ENCODE peak calls at places on chromosome 11, in seven cellular contexts. V, J, U, N, P, Q and W are unnamed samples.

GRCh38 chr11:76901144-76901543 is 40.4 kb downstream of the ACER3 start:
- DNase-seq in U (no peak), Q (no peak), N (no peak), P (no peak), V (no peak), J (no peak), W (no peak)

GRCh38 chr11:7307836-7308235 is 56.1 kb downstream of the SYT9 start:
- DNase-seq in P (no peak), Q (no peak), J (no peak), N (no peak), V (no peak), U (no peak), W (no peak)

GRCh38 chr11:131867457-131868257 is 497.2 kb downstream of the NTM start:
- DNase-seq in U (no peak), Q (peak; percentile 92), J (peak; percentile 53), P (peak; percentile 34), N (peak; percentile 55), V (peak; percentile 72), W (peak; percentile 84)

GRCh38 chr11:116870054-116870453 is 32.6 kb upstream of the APOA1 start:
- DNase-seq in Q (no peak), J (no peak), N (no peak), U (no peak), V (no peak), P (no peak), W (no peak)

GRCh38 chr11:5620606-5621521 is 3.9 kb upstream of the TRIM34 start:
- DNase-seq in V (no peak), U (peak; percentile 80), P (no peak), J (no peak), Q (no peak), N (no peak), W (no peak)

GRCh38 chr11:12232819-12233601 is 122.6 kb downstream of the MICAL2 start:
- DNase-seq in P (no peak), Q (no peak), N (no peak), J (no peak), U (peak; percentile 32), V (no peak), W (no peak)

GRCh38 chr11:30143098-30143705 is 87.6 kb upstream of the FSHB start:
- DNase-seq in P (peak; percentile 54), Q (peak; percentile 54), U (peak; percentile 4), J (no peak), N (no peak), V (no peak), W (no peak)

GRCh38 chr11:79026803-79027445 is 413.9 kb downstream of the TENM4 start:
- DNase-seq in V (no peak), P (peak; percentile 77), Q (no peak), U (no peak), J (no peak), N (no peak), W (no peak)

GRCh38 chr11:44755553-44756505 is 29.1 kb downstream of the TSPAN18 start:
- DNase-seq in U (no peak), V (peak; percentile 37), P (no peak), N (peak; percentile 72), J (no peak), Q (no peak), W (no peak)
- H3K4me1 ChIP-seq in U (peaks cover 8% of the 10 kb centered on the region), V (no peaks in the 10 kb centered on the region), P (no peaks in the 10 kb centered on the region), N (peaks cover 20% of the 10 kb centered on the region), J (peaks cover 4% of the 10 kb centered on the region), Q (peaks cover 7% of the 10 kb centered on the region), W (peaks cover 59% of the 10 kb centered on the region)

GRCh38 chr11:63870351-63871197 is 31.7 kb downstream of the MARK2 start:
- DNase-seq in P (no peak), U (no peak), V (no peak), Q (no peak), N (no peak), J (no peak), W (no peak)
- H3K27ac ChIP-seq in P (peak overlapping the region; percentile 38), U (no peak overlapping the region), V (peak overlapping the region; percentile 57), Q (no peak overlapping the region), N (peak overlapping the region; percentile 26), J (peak overlapping the region; percentile 2), W (peak overlapping the region; percentile 43)

GRCh38 chr11:28696591-28696990 is 588.4 kb downstream of the METTL15 start:
- DNase-seq in P (no peak), J (no peak), N (no peak), U (no peak), Q (no peak), V (no peak), W (no peak)

GRCh38 chr11:28702450-28702790 is 594.2 kb downstream of the METTL15 start:
- DNase-seq in N (no peak), U (peak; percentile 4), P (no peak), V (no peak), J (no peak), Q (no peak), W (no peak)

GRCh38 chr11:28701760-28702449 is 593.7 kb downstream of the METTL15 start:
- DNase-seq in V (peak; percentile 46), N (no peak), Q (no peak), P (no peak), J (no peak), U (peak; percentile 71), W (no peak)

GRCh38 chr11:28699701-28700100 is 591.5 kb downstream of the METTL15 start:
- DNase-seq in N (no peak), P (no peak), U (no peak), Q (no peak), V (no peak), J (no peak), W (no peak)

GRCh38 chr11:28697920-28698827 is 590.0 kb downstream of the METTL15 start:
- DNase-seq in J (peak; percentile 28), Q (peak; percentile 93), P (peak; percentile 34), V (peak; percentile 59), U (peak; percentile 10), N (peak; percentile 13), W (peak; percentile 21)
- TF ChIP-seq CTCF in J (peak; percentile 64), Q (peak; percentile 91), P (peak; percentile 80), V (peak; percentile 10), U (peak; percentile 58), N (peak; percentile 35), W (peak; percentile 58)

DNA sequence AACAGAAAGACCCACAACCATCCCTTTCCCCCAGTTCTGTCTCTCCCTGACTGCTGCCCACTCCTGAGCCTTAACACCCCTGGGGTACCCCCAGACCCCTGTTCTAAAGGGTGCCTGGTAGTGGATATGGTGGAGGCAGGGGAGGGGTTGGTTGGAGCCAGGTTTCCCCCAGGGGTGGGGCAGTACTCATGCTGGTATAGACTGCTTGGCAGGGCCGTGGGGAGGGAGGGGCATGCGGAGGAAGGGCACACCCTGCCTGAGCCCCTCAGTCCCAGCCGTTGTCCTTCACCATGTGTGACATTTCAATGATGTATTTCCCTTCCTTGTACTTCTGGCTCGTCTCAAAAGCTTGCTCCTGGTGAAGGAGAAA is 4.0 kb downstream of the YPEL4 start:
- DNase-seq in J (no peak), N (no peak), V (no peak), P (no peak), U (no peak), Q (peak; percentile 55), W (no peak)
- H3K4me1 ChIP-seq in J (peaks cover 8% of the 10 kb centered on the region), N (peaks cover 35% of the 10 kb centered on the region), V (peaks cover 6% of the 10 kb centered on the region), P (peaks cover 20% of the 10 kb centered on the region), U (peaks cover 29% of the 10 kb centered on the region), Q (peaks cover 41% of the 10 kb centered on the region), W (peaks cover 62% of the 10 kb centered on the region)

DNA sequence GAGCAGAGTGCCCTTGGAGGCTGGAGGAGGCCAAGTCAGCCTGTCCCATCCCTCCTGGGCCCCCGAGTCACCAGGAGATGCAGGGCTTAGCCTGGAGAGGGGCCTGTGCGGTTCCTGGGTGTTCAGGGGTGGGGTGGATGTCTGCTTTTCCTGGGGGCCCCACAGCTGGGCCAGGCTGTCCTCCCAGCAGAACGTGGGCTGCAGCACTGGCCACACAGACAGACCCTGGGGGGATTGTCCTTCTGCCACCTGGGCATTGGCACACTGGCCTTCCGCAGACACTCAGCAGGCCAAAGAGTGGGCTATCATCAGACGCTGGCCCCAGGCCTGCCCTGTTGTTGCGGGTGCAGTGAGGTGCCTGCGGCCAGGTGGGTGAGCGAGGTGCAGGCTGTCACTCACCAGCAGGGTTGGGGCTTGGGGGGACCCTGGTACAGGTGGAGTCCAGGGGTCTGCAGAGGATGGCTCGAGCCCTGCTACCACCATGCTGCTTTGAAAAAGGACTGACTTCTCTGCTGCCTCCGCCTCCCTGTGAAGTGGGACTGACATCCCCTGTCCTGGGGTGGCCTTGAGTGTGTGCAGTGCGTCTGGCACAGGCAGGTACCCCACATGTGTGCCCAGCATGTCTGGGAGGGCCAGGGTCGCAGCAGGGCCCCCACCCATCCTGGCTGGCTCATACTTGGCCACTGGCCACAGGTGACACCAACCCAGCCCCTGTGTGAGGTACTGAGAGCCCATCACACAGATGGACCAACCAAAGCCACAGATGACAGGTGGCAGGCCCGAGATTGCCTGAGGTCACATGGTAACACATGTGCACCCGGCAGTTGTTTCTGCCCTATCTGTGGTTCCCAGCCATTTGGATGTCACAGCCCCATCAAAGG is 39.0 kb upstream of the KCNQ1OT1 start:
- DNase-seq in N (no peak), U (no peak), V (no peak), Q (no peak), P (no peak), J (no peak), W (no peak)
- H3K27ac ChIP-seq in N (no peak overlapping the region), U (no peak overlapping the region), V (no peak overlapping the region), Q (no peak overlapping the region), P (no peak overlapping the region), J (no peak overlapping the region), W (peak overlapping the region; percentile 66)

GRCh38 chr11:978781-979180 is 53.1 kb downstream of the AP2A2 start:
- DNase-seq in N (no peak), Q (no peak), P (no peak), J (no peak), U (no peak), V (no peak), W (no peak)

GRCh38 chr11:973237-973636 is 47.6 kb downstream of the AP2A2 start:
- DNase-seq in P (no peak), Q (no peak), J (no peak), N (no peak), U (no peak), V (no peak), W (no peak)

GRCh38 chr11:976431-977160 is 50.9 kb downstream of the AP2A2 start:
- DNase-seq in Q (no peak), N (no peak), V (no peak), J (no peak), U (no peak), P (no peak), W (no peak)

GRCh38 chr11:978073-978720 is 52.5 kb downstream of the AP2A2 start:
- DNase-seq in U (no peak), J (no peak), Q (no peak), V (no peak), P (no peak), N (no peak), W (no peak)

GRCh38 chr11:975824-976223 is 50.2 kb downstream of the AP2A2 start:
- DNase-seq in U (peak; percentile 57), V (no peak), P (no peak), Q (peak; percentile 88), J (no peak), N (no peak), W (no peak)
- TF ChIP-seq CTCF in U (peak; percentile 52), V (no peak), P (no peak), Q (peak; percentile 72), J (no peak), N (no peak), W (no peak)

DNA sequence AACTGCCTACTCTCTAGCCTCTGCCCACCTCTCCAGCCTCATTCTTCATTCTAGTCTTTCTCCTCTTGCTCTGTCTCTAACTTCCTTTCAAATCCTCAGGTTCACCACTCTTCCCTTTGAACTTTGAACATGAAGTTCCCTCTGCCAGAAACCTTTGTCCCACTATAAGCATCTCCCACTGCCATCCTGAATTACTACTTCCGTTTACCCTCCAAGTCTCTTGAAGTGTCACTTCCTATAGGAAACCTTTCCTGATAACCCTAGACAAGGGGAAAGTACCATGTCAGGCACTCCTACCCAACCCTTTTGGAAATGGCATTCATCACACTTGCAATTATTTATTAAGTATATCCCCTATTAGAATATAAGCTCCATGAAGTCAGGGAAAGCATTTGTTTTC is 3.1 kb downstream of the RAB30 start:
- DNase-seq in J (no peak), U (no peak), P (no peak), N (no peak), Q (no peak), V (no peak), W (no peak)
- H3K4me1 ChIP-seq in J (peaks cover 57% of the 10 kb centered on the region), U (peaks cover 24% of the 10 kb centered on the region), P (peaks cover 35% of the 10 kb centered on the region), N (peaks cover 10% of the 10 kb centered on the region), Q (no peaks in the 10 kb centered on the region), V (peaks cover 7% of the 10 kb centered on the region), W (peaks cover 24% of the 10 kb centered on the region)